ENCODE peak calls at places on chromosomes 6 and 20, in ten cellular contexts. One of them, this sample, is unnamed.

GRCh38 chr6:150006961-150007464 is 18.3 kb downstream of the RAET1L start:
- DNase-seq in astrocyte of the spinal cord: no peak
- DNase-seq in mammary epithelial cell: no peak
- DNase-seq in hepatic stellate cell: peak
- DNase-seq in A549: no peak
- DNase-seq in stimulated activated CD8-positive, alpha-beta memory T cell treated with anti-CD3 and anti-CD28 coated beads, Interleukin-7, amount 100 ng/mL, for 48 hours: peak
- DNase-seq in T-helper 2 cell: no peak
- DNase-seq in adrenal gland: no peak
- DNase-seq in AG09319: no peak
- DNase-seq in fibroblast of lung: no peak
- DNase-seq in this sample: no peak

GRCh38 chr6:159693128-159693893 is at the start of gene SOD2:
- DNase-seq in mammary epithelial cell: peak
- DNase-seq in A549: peak
- DNase-seq in fibroblast of lung: peak
- DNase-seq in AG09319: peak
- DNase-seq in hepatic stellate cell: peak
- DNase-seq in astrocyte of the spinal cord: peak
- DNase-seq in adrenal gland: peak
- DNase-seq in T-helper 2 cell: peak
- DNase-seq in stimulated activated CD8-positive, alpha-beta memory T cell treated with anti-CD3 and anti-CD28 coated beads, Interleukin-7, amount 100 ng/mL, for 48 hours: peak
- DNase-seq in this sample: peak

GRCh38 chr6:21522773-21523490 is 70.6 kb upstream of the SOX4 start:
- DNase-seq in T-helper 2 cell: no peak
- DNase-seq in stimulated activated CD8-positive, alpha-beta memory T cell treated with anti-CD3 and anti-CD28 coated beads, Interleukin-7, amount 100 ng/mL, for 48 hours: no peak
- DNase-seq in hepatic stellate cell: no peak
- DNase-seq in A549: peak
- DNase-seq in fibroblast of lung: no peak
- DNase-seq in adrenal gland: no peak
- DNase-seq in astrocyte of the spinal cord: no peak
- DNase-seq in mammary epithelial cell: no peak
- DNase-seq in AG09319: no peak
- DNase-seq in this sample: no peak

GRCh38 chr20:22572023-22572422 is 12.3 kb downstream of the FOXA2 start:
- DNase-seq in AG09319: no peak
- DNase-seq in mammary epithelial cell: no peak
- DNase-seq in A549: no peak
- DNase-seq in adrenal gland: no peak
- DNase-seq in stimulated activated CD8-positive, alpha-beta memory T cell treated with anti-CD3 and anti-CD28 coated beads, Interleukin-7, amount 100 ng/mL, for 48 hours: no peak
- DNase-seq in hepatic stellate cell: no peak
- DNase-seq in fibroblast of lung: no peak
- DNase-seq in T-helper 2 cell: no peak
- DNase-seq in astrocyte of the spinal cord: no peak
- DNase-seq in this sample: no peak

GRCh38 chr6:105212587-105212986 is 32.8 kb upstream of the POPDC3 start:
- DNase-seq in A549: no peak
- DNase-seq in mammary epithelial cell: no peak
- DNase-seq in adrenal gland: no peak
- DNase-seq in AG09319: no peak
- DNase-seq in fibroblast of lung: no peak
- DNase-seq in hepatic stellate cell: no peak
- DNase-seq in astrocyte of the spinal cord: no peak
- DNase-seq in T-helper 2 cell: no peak
- DNase-seq in stimulated activated CD8-positive, alpha-beta memory T cell treated with anti-CD3 and anti-CD28 coated beads, Interleukin-7, amount 100 ng/mL, for 48 hours: no peak
- DNase-seq in this sample: no peak

GRCh38 chr6:11480541-11480940 is 57.0 kb upstream of the TMEM170B start:
- DNase-seq in mammary epithelial cell: no peak
- DNase-seq in A549: no peak
- DNase-seq in T-helper 2 cell: no peak
- DNase-seq in astrocyte of the spinal cord: no peak
- DNase-seq in AG09319: no peak
- DNase-seq in stimulated activated CD8-positive, alpha-beta memory T cell treated with anti-CD3 and anti-CD28 coated beads, Interleukin-7, amount 100 ng/mL, for 48 hours: no peak
- DNase-seq in adrenal gland: no peak
- DNase-seq in fibroblast of lung: no peak
- DNase-seq in hepatic stellate cell: no peak
- DNase-seq in this sample: no peak

GRCh38 chr6:11650711-11651110 is 113.2 kb downstream of the TMEM170B start:
- DNase-seq in fibroblast of lung: no peak
- DNase-seq in hepatic stellate cell: no peak
- DNase-seq in T-helper 2 cell: no peak
- DNase-seq in stimulated activated CD8-positive, alpha-beta memory T cell treated with anti-CD3 and anti-CD28 coated beads, Interleukin-7, amount 100 ng/mL, for 48 hours: no peak
- DNase-seq in A549: no peak
- DNase-seq in astrocyte of the spinal cord: no peak
- DNase-seq in adrenal gland: no peak
- DNase-seq in AG09319: no peak
- DNase-seq in mammary epithelial cell: no peak
- DNase-seq in this sample: no peak

GRCh38 chr6:168288781-168289570 is 30.6 kb downstream of the DACT2 start:
- DNase-seq in astrocyte of the spinal cord: no peak
- DNase-seq in stimulated activated CD8-positive, alpha-beta memory T cell treated with anti-CD3 and anti-CD28 coated beads, Interleukin-7, amount 100 ng/mL, for 48 hours: no peak
- DNase-seq in fibroblast of lung: no peak
- DNase-seq in hepatic stellate cell: no peak
- DNase-seq in mammary epithelial cell: no peak
- DNase-seq in adrenal gland: no peak
- DNase-seq in AG09319: no peak
- DNase-seq in A549: no peak
- DNase-seq in T-helper 2 cell: no peak
- DNase-seq in this sample: no peak

GRCh38 chr6:449057-449430 is 57.5 kb downstream of the IRF4 start:
- DNase-seq in stimulated activated CD8-positive, alpha-beta memory T cell treated with anti-CD3 and anti-CD28 coated beads, Interleukin-7, amount 100 ng/mL, for 48 hours: no peak
- DNase-seq in AG09319: no peak
- DNase-seq in astrocyte of the spinal cord: no peak
- DNase-seq in fibroblast of lung: no peak
- DNase-seq in A549: no peak
- DNase-seq in hepatic stellate cell: no peak
- DNase-seq in mammary epithelial cell: no peak
- DNase-seq in adrenal gland: no peak
- DNase-seq in T-helper 2 cell: no peak
- DNase-seq in this sample: no peak

GRCh38 chr6:148502083-148502772 is 159.6 kb downstream of the SASH1 start:
- DNase-seq in A549: no peak
- DNase-seq in AG09319: no peak
- DNase-seq in stimulated activated CD8-positive, alpha-beta memory T cell treated with anti-CD3 and anti-CD28 coated beads, Interleukin-7, amount 100 ng/mL, for 48 hours: no peak
- DNase-seq in T-helper 2 cell: no peak
- DNase-seq in adrenal gland: no peak
- DNase-seq in astrocyte of the spinal cord: no peak
- DNase-seq in hepatic stellate cell: no peak
- DNase-seq in mammary epithelial cell: no peak
- DNase-seq in fibroblast of lung: peak
- DNase-seq in this sample: no peak

GRCh38 chr6:28545955-28546354 is 20.3 kb downstream of the GPX5 start:
- DNase-seq in fibroblast of lung: no peak
- DNase-seq in adrenal gland: no peak
- DNase-seq in T-helper 2 cell: no peak
- DNase-seq in stimulated activated CD8-positive, alpha-beta memory T cell treated with anti-CD3 and anti-CD28 coated beads, Interleukin-7, amount 100 ng/mL, for 48 hours: no peak
- DNase-seq in astrocyte of the spinal cord: no peak
- DNase-seq in A549: no peak
- DNase-seq in mammary epithelial cell: no peak
- DNase-seq in hepatic stellate cell: no peak
- DNase-seq in AG09319: no peak
- DNase-seq in this sample: no peak

GRCh38 chr6:56244089-56244488 is 3.3 kb downstream of the COL21A1 start:
- DNase-seq in stimulated activated CD8-positive, alpha-beta memory T cell treated with anti-CD3 and anti-CD28 coated beads, Interleukin-7, amount 100 ng/mL, for 48 hours: no peak
- DNase-seq in adrenal gland: no peak
- DNase-seq in AG09319: no peak
- DNase-seq in T-helper 2 cell: no peak
- DNase-seq in fibroblast of lung: no peak
- DNase-seq in hepatic stellate cell: no peak
- DNase-seq in astrocyte of the spinal cord: no peak
- DNase-seq in A549: no peak
- DNase-seq in mammary epithelial cell: no peak
- DNase-seq in this sample: no peak

GRCh38 chr20:49276201-49276894 is 1.5 kb downstream of the ZNFX1 start:
- DNase-seq in T-helper 2 cell: peak
- DNase-seq in astrocyte of the spinal cord: peak
- DNase-seq in A549: no peak
- DNase-seq in AG09319: no peak
- DNase-seq in stimulated activated CD8-positive, alpha-beta memory T cell treated with anti-CD3 and anti-CD28 coated beads, Interleukin-7, amount 100 ng/mL, for 48 hours: peak
- DNase-seq in fibroblast of lung: peak
- DNase-seq in mammary epithelial cell: peak
- DNase-seq in adrenal gland: no peak
- DNase-seq in hepatic stellate cell: peak
- DNase-seq in this sample: no peak

GRCh38 chr20:4304601-4305000 is 289.2 kb upstream of the RNF24 start:
- DNase-seq in fibroblast of lung: no peak
- DNase-seq in adrenal gland: no peak
- DNase-seq in stimulated activated CD8-positive, alpha-beta memory T cell treated with anti-CD3 and anti-CD28 coated beads, Interleukin-7, amount 100 ng/mL, for 48 hours: no peak
- DNase-seq in AG09319: no peak
- DNase-seq in mammary epithelial cell: no peak
- DNase-seq in hepatic stellate cell: no peak
- DNase-seq in A549: no peak
- DNase-seq in T-helper 2 cell: no peak
- DNase-seq in astrocyte of the spinal cord: no peak
- DNase-seq in this sample: no peak